ENCODE peak calls at places on chromosomes 11 and 22, in five cellular contexts. Y is HTR-8/SVneo, O is foreskin fibroblast, K is KG1, T is NCI-H226. P is an unnamed sample.

GRCh38 chr11:46896719-46897406 is 21.5 kb downstream of the LRP4 start:
- DNase-seq in O (peak), T (peak), Y (peak), K (no peak), P (peak)

GRCh38 chr11:22539851-22540376 is 85.7 kb downstream of the FANCF start:
- DNase-seq in K (no peak), T (peak), Y (peak), O (no peak), P (no peak)

GRCh38 chr11:39910087-39910486 is 1549.4 kb downstream of the LRRC4C start:
- DNase-seq in O (no peak), T (no peak), K (no peak), Y (no peak), P (no peak)

GRCh38 chr11:113446938-113447337 is 28.3 kb downstream of the DRD2 start:
- DNase-seq in O (no peak), T (no peak), Y (peak), K (no peak), P (no peak)

GRCh38 chr11:72209101-72209500 is 7.5 kb upstream of the FOLR2 start:
- DNase-seq in T (no peak), K (no peak), Y (no peak), O (no peak), P (no peak)

GRCh38 chr11:2688381-2689231 is 11.2 kb downstream of the KCNQ1OT1 start:
- DNase-seq in O (no peak), T (no peak), K (no peak), Y (no peak), P (no peak)

GRCh38 chr11:6864436-6864835 is 1.6 kb downstream of the OR10A2 start:
- DNase-seq in Y (no peak), T (no peak), K (no peak), O (peak), P (no peak)

GRCh38 chr22:25896098-25896497 is 154.1 kb downstream of the MYO18B start:
- DNase-seq in Y (no peak), O (no peak), T (no peak), K (no peak), P (no peak)

GRCh38 chr11:96704847-96705246 is 315.0 kb downstream of the JRKL start:
- DNase-seq in Y (no peak), K (no peak), O (no peak), T (no peak), P (no peak)

GRCh38 chr11:75946531-75947530 is 131.8 kb downstream of the UVRAG start:
- DNase-seq in O (peak), Y (no peak), K (no peak), T (no peak), P (no peak)

GRCh38 chr22:44191036-44191454 is 10.3 kb downstream of the PARVG start:
- DNase-seq in K (no peak), O (no peak), T (no peak), Y (no peak), P (peak)

GRCh38 chr11:75450826-75451783 is 18.1 kb upstream of the KLHL35 start:
- DNase-seq in T (no peak), Y (no peak), O (no peak), K (no peak), P (no peak)

GRCh38 chr22:31102441-31103081 is 4.8 kb downstream of the SELENOM start:
- DNase-seq in Y (peak), K (no peak), O (peak), T (peak), P (peak)

GRCh38 chr22:49448546-49448945 is 379.1 kb downstream of the BRD1 start:
- DNase-seq in T (no peak), O (no peak), Y (no peak), K (no peak), P (no peak)

GRCh38 chr11:83087035-83087434 is 15.3 kb upstream of the RAB30 start:
- DNase-seq in Y (no peak), O (no peak), T (no peak), K (no peak), P (peak)

GRCh38 chr11:92346220-92346619 is 121.6 kb downstream of the FAT3 start:
- DNase-seq in T (no peak), K (no peak), Y (no peak), O (no peak), P (no peak)

GRCh38 chr11:76455331-76455730 is 10.5 kb downstream of the EMSY start:
- DNase-seq in K (no peak), Y (no peak), O (no peak), T (no peak), P (no peak)